ENCODE peak calls at places on chromosomes 5 and 9, in eight cellular contexts. A, R, D, S, C, Z, B and K are unnamed samples.

GRCh38 chr5:677131-678101 is 15.7 kb downstream of the TPPP start:
- DNase-seq in A (no peak), R (no peak), D (no peak), S (no peak), C (no peak), Z (no peak), B (no peak), K (no peak)

GRCh38 chr9:84597131-84597530 is 72.4 kb upstream of the NTRK2 start:
- DNase-seq in A (no peak), R (no peak), D (no peak), S (no peak), C (peak; percentile 8), Z (no peak), B (no peak), K (no peak)

GRCh38 chr5:77209495-77210090 is 887 bp upstream of the PDE8B start:
- DNase-seq in A (no peak), R (no peak), D (no peak), S (no peak), C (no peak), Z (no peak), B (no peak), K (no peak)

GRCh38 chr5:68711311-68712200 is 382.3 kb upstream of the SLC30A5 start:
- DNase-seq in A (no peak), R (no peak), D (no peak), S (no peak), C (no peak), Z (no peak), B (no peak), K (no peak)

GRCh38 chr9:19057033-19057432 is 7.8 kb downstream of the RRAGA start:
- DNase-seq in A (no peak), R (no peak), D (no peak), S (no peak), C (no peak), Z (no peak), B (no peak), K (no peak)

GRCh38 chr9:114163517-114163924 is 8.2 kb downstream of the COL27A1 start:
- DNase-seq in A (peak; percentile 73), R (peak; percentile 54), D (no peak), S (peak; percentile 67), C (peak; percentile 41), Z (no peak), B (peak; percentile 72), K (peak; percentile 19)

GRCh38 chr9:125646222-125647100 is 60.5 kb downstream of the MAPKAP1 start:
- DNase-seq in A (peak; percentile 48), R (no peak), D (no peak), S (no peak), C (peak; percentile 50), Z (no peak), B (peak; percentile 54), K (no peak)

GRCh38 chr9:33445389-33445881 is 2.0 kb downstream of the AQP3 start:
- DNase-seq in A (no peak), R (no peak), D (no peak), S (no peak), C (no peak), Z (peak; percentile 21), B (no peak), K (peak; percentile 55)

GRCh38 chr5:32165-32564 is 59.8 kb upstream of the PLEKHG4B start:
- DNase-seq in A (no peak), R (no peak), D (no peak), S (no peak), C (no peak), Z (no peak), B (no peak), K (no peak)

GRCh38 chr5:91257301-91257700 is 125.8 kb downstream of the ARRDC3 start:
- DNase-seq in A (no peak), R (no peak), D (no peak), S (no peak), C (no peak), Z (no peak), B (no peak), K (no peak)

GRCh38 chr9:84504360-84504759 is 163.8 kb upstream of the SLC28A3 start:
- DNase-seq in A (no peak), R (no peak), D (no peak), S (peak; percentile 2), C (no peak), Z (no peak), B (peak; percentile 12), K (no peak)

GRCh38 chr9:29211681-29212589 is 1638.7 kb upstream of the C9orf72 start:
- DNase-seq in A (peak; percentile 51), R (no peak), D (no peak), S (no peak), C (peak; percentile 3), Z (no peak), B (peak; percentile 50), K (peak; percentile 57)

GRCh38 chr9:118170032-118170955 is 466.1 kb downstream of the TLR4 start:
- DNase-seq in A (peak; percentile 11), R (no peak), D (peak; percentile 21), S (peak; percentile 37), C (peak; percentile 66), Z (no peak), B (peak; percentile 69), K (no peak)

GRCh38 chr9:25864509-25864908 is 186.3 kb upstream of the TUSC1 start:
- DNase-seq in A (no peak), R (no peak), D (no peak), S (no peak), C (peak; percentile 17), Z (no peak), B (no peak), K (no peak)

GRCh38 chr5:36690041-36690941 is 83.9 kb downstream of the SLC1A3 start:
- DNase-seq in A (peak; percentile 72), R (peak; percentile 80), D (peak; percentile 96), S (peak; percentile 57), C (peak; percentile 90), Z (peak; percentile 39), B (peak; percentile 92), K (peak; percentile 25)

GRCh38 chr9:12697719-12698118 is 4.5 kb downstream of the TYRP1 start:
- DNase-seq in A (peak; percentile 61), R (no peak), D (no peak), S (peak; percentile 33), C (peak; percentile 52), Z (no peak), B (peak; percentile 22), K (no peak)

GRCh38 chr5:35863159-35863558 is 6.5 kb downstream of the IL7R start:
- DNase-seq in A (no peak), R (no peak), D (no peak), S (no peak), C (no peak), Z (no peak), B (no peak), K (peak; percentile 53)

GRCh38 chr5:115541586-115541985 is 3.0 kb downstream of the FEM1C start:
- DNase-seq in A (no peak), R (no peak), D (no peak), S (no peak), C (peak; percentile 29), Z (no peak), B (peak; percentile 33), K (no peak)

GRCh38 chr9:91720313-91720712 is 229.7 kb downstream of the ROR2 start:
- DNase-seq in A (no peak), R (no peak), D (no peak), S (no peak), C (no peak), Z (no peak), B (peak; percentile 51), K (no peak)

GRCh38 chr5:156391139-156391538 is 64.2 kb downstream of the SGCD start:
- DNase-seq in A (peak; percentile 97), R (no peak), D (no peak), S (peak; percentile 83), C (no peak), Z (no peak), B (no peak), K (peak; percentile 46)